ENCODE peak calls at places on chromosomes 2 and 18, in nine cellular contexts. P is foreskin fibroblast; Y is DMS153; C is stimulated activated naive CD8-positive, alpha-beta T cell treated with anti-CD3 and anti-CD28 coated beads, Interleukin-15, amount 100 ng/mL, for 72 hours; O is AG09319; V is NCI-H446 treated with DMSO at 0.1 percent for 48 hours; B is HTR-8/SVneo; J is HCEC 1CT; A is nephron progenitor cell. U is an unnamed sample.

GRCh38 chr2:142220239-142220638 is 89.4 kb upstream of the LRP1B start:
- DNase-seq in J (no peak), O (no peak), B (no peak), Y (no peak), C (no peak), P (no peak), V (peak), A (no peak), U (no peak)

GRCh38 chr2:28342081-28342967 is 50.3 kb upstream of the FOSL2 start:
- DNase-seq in V (no peak), P (peak), Y (no peak), C (no peak), J (peak), B (peak), O (peak), A (no peak), U (no peak)

GRCh38 chr2:37201766-37202165 is 5.5 kb downstream of the CEBPZOS start:
- DNase-seq in V (no peak), J (no peak), C (peak), O (no peak), Y (no peak), A (no peak), B (no peak), P (no peak), U (no peak)

GRCh38 chr2:120971866-120972265 is 236.2 kb downstream of the GLI2 start:
- DNase-seq in Y (no peak), A (no peak), J (no peak), V (no peak), B (no peak), P (no peak), O (no peak), C (no peak), U (no peak)

GRCh38 chr2:121076885-121077549 is 208.0 kb downstream of the TFCP2L1 start:
- DNase-seq in O (no peak), J (peak), P (peak), Y (no peak), C (peak), A (peak), V (no peak), B (peak), U (peak)

GRCh38 chr2:69086466-69086865 is 73.5 kb downstream of the ANTXR1 start:
- DNase-seq in A (no peak), C (no peak), O (no peak), Y (no peak), J (no peak), B (no peak), P (peak), V (peak), U (no peak)

GRCh38 chr2:23426284-23426905 is 41.4 kb downstream of the KLHL29 start:
- DNase-seq in J (peak), P (peak), B (no peak), O (no peak), A (no peak), V (no peak), C (no peak), Y (no peak), U (no peak)

GRCh38 chr2:234467289-234467688 is 29.6 kb downstream of the ARL4C start:
- DNase-seq in P (peak), Y (no peak), V (no peak), O (no peak), B (no peak), C (no peak), J (peak), A (no peak), U (no peak)

GRCh38 chr18:79508565-79509535 is 113.1 kb downstream of the NFATC1 start:
- DNase-seq in Y (no peak), V (no peak), J (no peak), P (no peak), A (no peak), C (no peak), O (no peak), B (no peak), U (no peak)

GRCh38 chr2:239245872-239246701 is 154.7 kb downstream of the HDAC4 start:
- DNase-seq in B (no peak), Y (peak), V (no peak), J (no peak), O (no peak), A (peak), P (no peak), C (no peak), U (peak)

GRCh38 chr2:144403940-144404339 is 116.0 kb downstream of the ZEB2 start:
- DNase-seq in A (peak), B (peak), V (peak), C (no peak), P (peak), Y (no peak), J (no peak), O (no peak), U (no peak)

GRCh38 chr2:36697424-36698066 is 1.0 kb downstream of the VIT start:
- DNase-seq in O (peak), J (no peak), A (no peak), B (no peak), C (no peak), V (no peak), P (no peak), Y (no peak), U (no peak)

GRCh38 chr18:49722472-49722871 is 90.9 kb downstream of the ACAA2 start:
- DNase-seq in J (no peak), A (no peak), V (no peak), B (no peak), C (no peak), Y (no peak), O (no peak), P (no peak), U (no peak)

GRCh38 chr2:151325696-151326095 is 31.7 kb upstream of the TNFAIP6 start:
- DNase-seq in J (no peak), B (no peak), Y (no peak), V (no peak), O (no peak), C (no peak), P (no peak), A (no peak), U (no peak)

GRCh38 chr2:196336715-196337617 is 165.6 kb upstream of the STK17B start:
- DNase-seq in B (no peak), O (no peak), J (peak), C (peak), P (peak), A (peak), Y (no peak), V (peak), U (peak)

GRCh38 chr2:178834086-178834485 is 26.9 kb upstream of the TTN start:
- DNase-seq in A (no peak), Y (no peak), O (no peak), B (no peak), V (no peak), C (no peak), J (no peak), P (no peak), U (no peak)

GRCh38 chr2:148604927-148605326 is 39.6 kb upstream of the EPC2 start:
- DNase-seq in B (no peak), C (no peak), A (no peak), Y (no peak), J (no peak), O (no peak), P (no peak), V (no peak), U (no peak)

GRCh38 chr2:85936421-85937068 is 47.8 kb upstream of the ST3GAL5 start:
- DNase-seq in O (no peak), P (no peak), Y (no peak), V (no peak), A (no peak), C (no peak), J (no peak), B (no peak), U (no peak)

GRCh38 chr2:128734521-128735295 is 416.0 kb upstream of the HS6ST1 start:
- DNase-seq in C (peak), A (no peak), O (no peak), J (no peak), P (no peak), Y (no peak), V (no peak), B (peak), U (peak)

GRCh38 chr2:7986431-7986830 is 695.4 kb upstream of the ID2 start:
- DNase-seq in P (no peak), B (no peak), A (no peak), J (no peak), Y (no peak), O (no peak), C (no peak), V (no peak), U (no peak)

GRCh38 chr2:56681659-56682396 is 498.0 kb downstream of the CCDC85A start:
- DNase-seq in P (peak), Y (no peak), O (no peak), V (no peak), A (no peak), J (peak), B (no peak), C (no peak), U (no peak)

GRCh38 chr2:233007270-233007669 is 5.8 kb downstream of the NGEF start:
- DNase-seq in P (no peak), V (no peak), A (no peak), B (no peak), Y (no peak), O (no peak), C (no peak), J (no peak), U (no peak)

GRCh38 chr2:35255826-35256225 is 1099.8 kb upstream of the CRIM1 start:
- DNase-seq in B (no peak), A (no peak), J (no peak), V (no peak), C (no peak), P (no peak), Y (no peak), O (no peak), U (no peak)

U was measured in iPS-NIHi11.